ENCODE peak calls at places on chromosome 2, in six cellular contexts. R is mesothelial cell of epicardium, Q is H9, J is right atrium auricular region, V is tibial artery, F is testis. E is an unnamed sample.

GRCh38 chr2:21667638-21668037 is 543.9 kb downstream of the TDRD15 start:
- DNase-seq in V (no peak), J (no peak), Q (no peak), F (no peak), R (no peak), E (no peak)

GRCh38 chr2:126862730-126863129 is 36.0 kb upstream of the TEX51 start:
- DNase-seq in V (no peak), R (no peak), Q (no peak), J (peak; percentile 7), F (no peak), E (peak; percentile 13)

GRCh38 chr2:210611466-210611865 is 55.1 kb downstream of the CPS1 start:
- DNase-seq in J (no peak), R (no peak), Q (no peak), V (no peak), F (no peak), E (no peak)

GRCh38 chr2:9897331-9897737 is 54.1 kb downstream of the TAF1B start:
- DNase-seq in R (no peak), F (peak; percentile 53), V (peak; percentile 85), Q (no peak), J (peak; percentile 93), E (peak; percentile 90)

GRCh38 chr2:229268626-229269025 is 2.5 kb downstream of the PID1 start:
- DNase-seq in R (no peak), F (no peak), Q (no peak), V (no peak), J (no peak), E (no peak)

GRCh38 chr2:25707927-25708326 is 34.5 kb upstream of the DTNB start:
- DNase-seq in V (no peak), Q (no peak), J (no peak), R (no peak), F (no peak), E (no peak)

GRCh38 chr2:200861617-200862016 is 2.8 kb downstream of the CLK1 start:
- DNase-seq in R (no peak), Q (no peak), V (no peak), F (no peak), J (no peak), E (no peak)

GRCh38 chr2:238811293-238811692 is 36.6 kb upstream of the TWIST2 start:
- DNase-seq in V (no peak), Q (no peak), J (no peak), F (no peak), R (no peak), E (no peak)

GRCh38 chr2:86134709-86135108 is 28.7 kb downstream of the PTCD3 start:
- DNase-seq in F (no peak), R (no peak), V (no peak), J (no peak), Q (peak; percentile 30), E (no peak)

GRCh38 chr2:38602732-38603401 is at the start of gene HNRNPLL:
- DNase-seq in J (peak; percentile 98), V (peak; percentile 96), F (peak; percentile 97), Q (peak; percentile 98), R (peak; percentile 99), E (peak; percentile 98)

GRCh38 chr2:141554810-141555209 is 576.0 kb downstream of the LRP1B start:
- DNase-seq in R (no peak), J (no peak), Q (peak; percentile 34), F (peak; percentile 17), V (no peak), E (no peak)

GRCh38 chr2:131045286-131045924 is 47.9 kb downstream of the FAM168B start:
- DNase-seq in R (no peak), V (no peak), Q (no peak), J (no peak), F (no peak), E (no peak)

GRCh38 chr2:225948903-225949302 is 549.4 kb downstream of the NYAP2 start:
- DNase-seq in J (no peak), F (no peak), Q (peak; percentile 63), V (no peak), R (no peak), E (no peak)

GRCh38 chr2:75047907-75048625 is 89.6 kb downstream of the POLE4 start:
- DNase-seq in F (no peak), J (no peak), R (no peak), Q (no peak), V (peak; percentile 26), E (no peak)

GRCh38 chr2:7438855-7439254 is 521.6 kb downstream of the RNF144A start:
- DNase-seq in V (no peak), J (no peak), R (no peak), Q (no peak), F (no peak), E (no peak)

GRCh38 chr2:179842498-179843153 is 18.8 kb downstream of the ZNF385B start:
- DNase-seq in F (no peak), V (no peak), J (no peak), R (no peak), Q (peak; percentile 59), E (peak; percentile 36)

GRCh38 chr2:46456789-46457188 is 22.6 kb upstream of the TMEM247 start:
- DNase-seq in F (no peak), J (no peak), V (no peak), Q (no peak), R (no peak), E (no peak)

GRCh38 chr2:224196789-224197188 is 157.7 kb upstream of the SERPINE2 start:
- DNase-seq in F (no peak), Q (no peak), J (no peak), V (no peak), R (no peak), E (no peak)

GRCh38 chr2:240410808-240411207 is 24.7 kb upstream of the GPC1 start:
- DNase-seq in J (no peak), Q (peak; percentile 11), F (no peak), R (no peak), V (peak; percentile 3), E (no peak)

GRCh38 chr2:110095994-110096633 is 19.5 kb downstream of the MALL start:
- DNase-seq in V (no peak), Q (peak; percentile 8), J (peak; percentile 56), F (no peak), R (no peak), E (no peak)

GRCh38 chr2:183149489-183149888 is 25.2 kb downstream of the NUP35 start:
- DNase-seq in V (no peak), Q (no peak), J (no peak), F (peak; percentile 18), R (no peak), E (no peak)

GRCh38 chr2:37379881-37380296 is 35.5 kb downstream of the QPCT start:
- DNase-seq in F (no peak), V (no peak), J (no peak), Q (no peak), R (no peak), E (peak; percentile 86)

GRCh38 chr2:164504253-164504652 is 117.0 kb downstream of the GRB14 start:
- DNase-seq in F (peak; percentile 50), Q (peak; percentile 72), J (no peak), V (no peak), R (no peak), E (no peak)

GRCh38 chr2:113255140-113256070 is 23.3 kb downstream of the PAX8 start:
- DNase-seq in V (no peak), J (no peak), Q (no peak), F (no peak), R (no peak), E (no peak)

GRCh38 chr2:119352357-119352756 is 14.3 kb downstream of the C2orf76 start:
- DNase-seq in Q (no peak), F (no peak), J (no peak), R (no peak), V (no peak), E (no peak)

GRCh38 chr2:17864676-17865075 is 13.8 kb upstream of the KCNS3 start:
- DNase-seq in Q (no peak), F (no peak), V (no peak), J (no peak), R (no peak), E (no peak)

GRCh38 chr2:42770288-42771131 is 6.6 kb upstream of the OXER1 start:
- DNase-seq in Q (peak; percentile 85), V (no peak), J (no peak), R (no peak), F (peak; percentile 52), E (peak; percentile 57)

GRCh38 chr2:194819367-194819766 is 837.7 kb upstream of the SLC39A10 start:
- DNase-seq in R (no peak), V (no peak), F (no peak), Q (no peak), J (no peak), E (no peak)

GRCh38 chr2:173644146-173644545 is 289.5 kb downstream of the CDCA7 start:
- DNase-seq in V (no peak), R (no peak), Q (no peak), J (no peak), F (no peak), E (no peak)

GRCh38 chr2:134425723-134426496 is 172.0 kb downstream of the MGAT5 start:
- DNase-seq in F (no peak), V (no peak), Q (no peak), R (no peak), J (no peak), E (no peak)

GRCh38 chr2:129231924-129232323 is 747.5 kb upstream of the RAB6C start:
- DNase-seq in F (no peak), R (no peak), J (no peak), V (no peak), Q (no peak), E (no peak)

GRCh38 chr2:226334981-226335720 is 464.5 kb downstream of the IRS1 start:
- DNase-seq in R (no peak), V (no peak), J (no peak), Q (no peak), F (no peak), E (no peak)

E was measured in adrenal gland.